ENCODE peak calls at places on chromosomes 6 and 20, in seven cellular contexts. S, W, Q, Y, E, L and G are unnamed samples.
A peak's percentile ranks its signal among the peaks of the same experiment; 100 is the strongest.

GRCh38 chr20:25273541-25274358 is 25.9 kb downstream of the PYGB start:
- DNase-seq in S (no peak), W (no peak), Q (no peak), Y (no peak), E (no peak), L (no peak), G (peak; percentile 57)

GRCh38 chr20:44561876-44562275 is 20.5 kb upstream of the PKIG start:
- DNase-seq in S (no peak), W (no peak), Q (no peak), Y (no peak), E (no peak), L (no peak), G (no peak)

GRCh38 chr20:38607351-38607750 is 5.7 kb downstream of the ARHGAP40 start:
- DNase-seq in S (no peak), W (no peak), Q (no peak), Y (no peak), E (no peak), L (no peak), G (no peak)

GRCh38 chr6:113423956-113424355 is 433.2 kb upstream of the MARCKS start:
- DNase-seq in S (no peak), W (no peak), Q (no peak), Y (no peak), E (no peak), L (no peak), G (no peak)

GRCh38 chr6:54053893-54054391 is 57.3 kb upstream of the MLIP start:
- DNase-seq in S (no peak), W (no peak), Q (peak; percentile 80), Y (no peak), E (peak; percentile 65), L (no peak), G (no peak)

GRCh38 chr6:35302604-35303218 is 5.1 kb downstream of the DEF6 start:
- DNase-seq in S (peak; percentile 36), W (peak; percentile 80), Q (peak; percentile 50), Y (peak; percentile 85), E (no peak), L (no peak), G (no peak)

GRCh38 chr20:2507464-2507863 is 1.3 kb downstream of the ZNF343 start:
- DNase-seq in S (no peak), W (no peak), Q (no peak), Y (no peak), E (no peak), L (no peak), G (no peak)

GRCh38 chr6:112909781-112910180 is 562.7 kb downstream of the RFPL4B start:
- DNase-seq in S (no peak), W (no peak), Q (no peak), Y (no peak), E (no peak), L (no peak), G (no peak)

GRCh38 chr6:45706319-45706718 is 309.3 kb downstream of the CLIC5 start:
- DNase-seq in S (no peak), W (no peak), Q (no peak), Y (no peak), E (no peak), L (no peak), G (no peak)

GRCh38 chr6:190596-191395 is 101.5 kb upstream of the DUSP22 start:
- DNase-seq in S (no peak), W (no peak), Q (no peak), Y (no peak), E (no peak), L (no peak), G (no peak)

GRCh38 chr6:7131390-7131789 is 23.6 kb downstream of the RREB1 start:
- DNase-seq in S (no peak), W (no peak), Q (no peak), Y (no peak), E (no peak), L (no peak), G (no peak)

GRCh38 chr6:35311390-35312075 is 13.9 kb downstream of the DEF6 start:
- DNase-seq in S (no peak), W (peak; percentile 58), Q (no peak), Y (no peak), E (no peak), L (no peak), G (no peak)

GRCh38 chr6:44659676-44660170 is 272.2 kb downstream of the CDC5L start:
- DNase-seq in S (no peak), W (no peak), Q (no peak), Y (no peak), E (no peak), L (no peak), G (no peak)

DNA sequence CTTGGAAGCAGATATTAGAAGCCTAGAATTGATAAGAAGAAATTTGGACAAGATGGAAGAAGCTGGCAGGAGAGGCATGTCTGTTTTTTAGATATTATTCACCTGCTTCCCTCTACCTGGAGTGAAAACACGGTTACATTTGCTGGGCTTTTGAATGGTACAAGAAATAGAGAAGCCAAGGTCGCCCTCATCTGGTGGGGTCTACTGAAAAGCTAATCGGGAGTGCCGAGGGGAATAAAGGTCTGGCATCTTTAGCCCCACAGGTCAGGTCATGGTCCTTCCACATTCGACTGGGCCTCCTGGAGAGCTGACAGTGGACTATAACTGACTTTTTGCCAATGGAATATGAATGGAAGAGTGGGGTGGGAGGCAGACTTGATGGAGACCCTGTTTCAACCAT is 4.6 kb upstream of the C2 start:
- DNase-seq in S (no peak), W (no peak), Q (no peak), Y (no peak), E (no peak), L (no peak), G (no peak)
- TF ChIP-seq CTCF in S (peak; percentile 24), W (peak; percentile 21), Q (peak; percentile 13), Y (no peak), E (no peak), L (no peak), G (peak; percentile 35)

GRCh38 chr6:157688275-157688959 is 134.6 kb upstream of the SNX9 start:
- DNase-seq in S (no peak), W (no peak), Q (no peak), Y (no peak), E (no peak), L (no peak), G (no peak)

GRCh38 chr6:157690441-157691210 is 132.4 kb upstream of the SNX9 start:
- DNase-seq in S (no peak), W (no peak), Q (no peak), Y (no peak), E (no peak), L (no peak), G (no peak)

GRCh38 chr6:157685596-157686280 is 137.3 kb upstream of the SNX9 start:
- DNase-seq in S (no peak), W (no peak), Q (peak; percentile 28), Y (no peak), E (no peak), L (no peak), G (no peak)

GRCh38 chr6:157689875-157690274 is 133.2 kb upstream of the SNX9 start:
- DNase-seq in S (no peak), W (no peak), Q (no peak), Y (no peak), E (no peak), L (no peak), G (no peak)

GRCh38 chr6:157688960-157689599 is 134.0 kb upstream of the SNX9 start:
- DNase-seq in S (no peak), W (no peak), Q (peak; percentile 29), Y (no peak), E (no peak), L (no peak), G (no peak)
- TF ChIP-seq CTCF in S (no peak), W (no peak), Q (peak; percentile 21), Y (no peak), E (peak; percentile 43), L (no peak), G (no peak)

DNA sequence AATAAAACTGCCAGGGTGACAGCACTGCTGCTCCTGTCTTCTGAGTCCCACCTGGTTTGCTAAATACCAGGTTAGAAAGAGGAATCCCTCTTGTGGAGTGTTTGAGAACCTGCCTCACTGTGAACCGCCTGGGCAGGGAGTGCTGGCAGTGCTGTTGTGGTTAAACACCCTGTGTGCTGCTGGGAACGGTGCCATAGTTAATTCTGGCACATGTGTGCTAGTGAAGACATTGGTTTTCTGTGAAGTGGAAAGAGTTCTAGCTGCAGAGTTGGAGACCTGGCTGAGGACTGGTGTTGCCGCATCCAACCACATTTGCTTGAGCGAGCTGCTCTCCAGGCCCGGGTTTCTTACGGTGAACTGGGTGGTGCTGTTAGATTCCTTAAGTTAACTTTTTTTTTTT is 72.7 kb downstream of the IGF2R start:
- DNase-seq in S (peak; percentile 39), W (no peak), Q (no peak), Y (no peak), E (peak; percentile 13), L (no peak), G (no peak)
- TF ChIP-seq CTCF in S (peak; percentile 36), W (no peak), Q (peak; percentile 3), Y (peak; percentile 27), E (peak; percentile 36), L (no peak), G (peak; percentile 70)

GRCh38 chr6:3061501-3061941 is 6.8 kb upstream of the RIPK1 start:
- DNase-seq in S (no peak), W (no peak), Q (no peak), Y (no peak), E (no peak), L (no peak), G (no peak)
- TF ChIP-seq CTCF in S (no peak), W (no peak), Q (no peak), Y (no peak), E (peak; percentile 39), L (no peak), G (peak; percentile 70)

DNA sequence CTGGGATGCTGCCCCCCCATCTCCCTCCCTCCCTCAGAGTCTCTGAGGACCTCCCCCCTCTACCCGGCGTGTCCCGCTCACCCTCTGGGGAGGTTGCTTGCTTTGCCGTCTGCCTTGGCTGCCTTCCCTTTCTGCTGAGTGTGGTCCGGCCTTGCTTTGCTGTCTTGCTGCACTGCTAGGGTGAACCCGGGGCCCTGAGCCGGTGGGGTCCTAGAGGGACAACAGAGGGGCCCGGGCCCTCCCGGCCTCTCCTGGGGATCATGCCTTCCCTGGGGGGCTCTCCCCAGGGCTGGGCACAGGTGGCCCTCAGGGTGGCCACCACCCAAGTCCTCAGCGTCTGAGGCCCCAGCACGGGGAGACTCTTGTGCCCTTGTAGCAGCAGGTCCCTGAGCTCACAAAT is 19.3 kb downstream of the SLCO4A1 start:
- DNase-seq in S (no peak), W (no peak), Q (no peak), Y (no peak), E (no peak), L (no peak), G (no peak)
- TF ChIP-seq CTCF in S (no peak), W (no peak), Q (no peak), Y (no peak), E (no peak), L (no peak), G (no peak)

GRCh38 chr20:13008761-13009681 is at the start of gene SPTLC3:
- DNase-seq in S (no peak), W (no peak), Q (peak; percentile 77), Y (no peak), E (no peak), L (peak; percentile 80), G (no peak)
- TF ChIP-seq CTCF in S (peak; percentile 35), W (no peak), Q (peak; percentile 23), Y (no peak), E (no peak), L (no peak), G (peak; percentile 34)

DNA sequence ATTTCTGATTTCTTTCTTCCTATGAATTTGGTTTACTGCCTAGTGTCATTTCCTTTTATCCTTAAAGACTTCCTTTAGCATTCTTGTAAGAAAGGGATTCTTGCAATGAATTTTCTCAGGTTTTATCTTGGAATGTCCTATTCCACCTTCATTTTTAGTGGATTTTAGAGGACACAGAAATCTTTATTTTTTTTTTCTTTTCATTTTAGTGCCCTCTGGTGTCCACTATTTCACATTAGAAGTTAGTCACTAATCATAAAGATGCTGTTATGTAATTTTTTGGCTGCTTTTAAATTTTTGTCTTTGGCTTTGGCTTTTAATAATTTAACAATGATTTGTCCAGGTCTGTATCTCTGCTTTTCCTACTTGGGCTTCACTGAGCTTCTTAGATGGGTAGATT is 28.1 kb downstream of the LMBRD1 start:
- DNase-seq in S (no peak), W (no peak), Q (no peak), Y (no peak), E (no peak), L (no peak), G (no peak)
- TF ChIP-seq CTCF in S (peak; percentile 13), W (no peak), Q (peak; percentile 36), Y (no peak), E (peak; percentile 43), L (no peak), G (peak; percentile 76)